ENCODE peak calls at places on chromosomes 1 and 21, in six cellular contexts. One of them, this sample, is unnamed.
A peak's percentile ranks its signal among the peaks of the same experiment; 100 is the strongest.

GRCh38 chr1:4701276-4701675 is 46.9 kb downstream of the AJAP1 start:
- DNase-seq in choroid plexus epithelial cell: no peak
- DNase-seq in CD4-positive, alpha-beta memory T cell: no peak
- DNase-seq in heart left ventricle: no peak
- DNase-seq in RWPE2: no peak
- DNase-seq in aorta: no peak
- DNase-seq in this sample: no peak

GRCh38 chr1:225454067-225454618 is 26.3 kb upstream of the LBR start:
- DNase-seq in choroid plexus epithelial cell: peak; percentile 62
- DNase-seq in CD4-positive, alpha-beta memory T cell: no peak
- DNase-seq in heart left ventricle: no peak
- DNase-seq in RWPE2: no peak
- DNase-seq in aorta: no peak
- DNase-seq in this sample: no peak

GRCh38 chr1:113219377-113219776 is 146.4 kb downstream of the LRIG2 start:
- DNase-seq in choroid plexus epithelial cell: no peak
- DNase-seq in CD4-positive, alpha-beta memory T cell: no peak
- DNase-seq in heart left ventricle: no peak
- DNase-seq in RWPE2: no peak
- DNase-seq in aorta: no peak
- DNase-seq in this sample: no peak

GRCh38 chr1:23627065-23627464 is 64.5 kb upstream of the RPL11 start:
- DNase-seq in choroid plexus epithelial cell: no peak
- DNase-seq in CD4-positive, alpha-beta memory T cell: peak; percentile 54
- DNase-seq in heart left ventricle: no peak
- DNase-seq in RWPE2: no peak
- DNase-seq in aorta: no peak
- DNase-seq in this sample: peak; percentile 40

GRCh38 chr1:1400576-1401456 is 1.7 kb upstream of the CCNL2 start:
- DNase-seq in choroid plexus epithelial cell: peak; percentile 14
- DNase-seq in CD4-positive, alpha-beta memory T cell: no peak
- DNase-seq in heart left ventricle: no peak
- DNase-seq in RWPE2: no peak
- DNase-seq in aorta: no peak
- DNase-seq in this sample: no peak

GRCh38 chr1:65001238-65001792 is 35.0 kb upstream of the JAK1 start:
- DNase-seq in choroid plexus epithelial cell: peak; percentile 69
- DNase-seq in CD4-positive, alpha-beta memory T cell: peak; percentile 65
- DNase-seq in heart left ventricle: peak; percentile 87
- DNase-seq in RWPE2: no peak
- DNase-seq in aorta: peak; percentile 91
- DNase-seq in this sample: peak; percentile 56

GRCh38 chr1:93579891-93580290 is 101.7 kb downstream of the BCAR3 start:
- DNase-seq in choroid plexus epithelial cell: peak; percentile 93
- DNase-seq in CD4-positive, alpha-beta memory T cell: no peak
- DNase-seq in heart left ventricle: peak; percentile 64
- DNase-seq in RWPE2: no peak
- DNase-seq in aorta: peak; percentile 71
- DNase-seq in this sample: no peak

GRCh38 chr1:208201241-208201640 is 42.9 kb downstream of the PLXNA2 start:
- DNase-seq in choroid plexus epithelial cell: peak; percentile 89
- DNase-seq in CD4-positive, alpha-beta memory T cell: no peak
- DNase-seq in heart left ventricle: peak; percentile 54
- DNase-seq in RWPE2: no peak
- DNase-seq in aorta: no peak
- DNase-seq in this sample: no peak

GRCh38 chr1:65527211-65527610 is 106.7 kb downstream of the LEPR start:
- DNase-seq in choroid plexus epithelial cell: peak; percentile 40
- DNase-seq in CD4-positive, alpha-beta memory T cell: no peak
- DNase-seq in heart left ventricle: no peak
- DNase-seq in RWPE2: no peak
- DNase-seq in aorta: no peak
- DNase-seq in this sample: no peak

GRCh38 chr1:2556277-2557145 is at the start of gene TNFRSF14:
- DNase-seq in choroid plexus epithelial cell: peak; percentile 74
- DNase-seq in CD4-positive, alpha-beta memory T cell: peak; percentile 77
- DNase-seq in heart left ventricle: peak; percentile 62
- DNase-seq in RWPE2: no peak
- DNase-seq in aorta: peak; percentile 75
- DNase-seq in this sample: peak; percentile 84

GRCh38 chr1:43067856-43068751 is 104.0 kb downstream of the EBNA1BP2 start:
- DNase-seq in choroid plexus epithelial cell: no peak
- DNase-seq in CD4-positive, alpha-beta memory T cell: peak; percentile 19
- DNase-seq in heart left ventricle: no peak
- DNase-seq in RWPE2: no peak
- DNase-seq in aorta: no peak
- DNase-seq in this sample: peak; percentile 27

GRCh38 chr1:67058242-67058641 is 4.3 kb upstream of the SLC35D1 start:
- DNase-seq in choroid plexus epithelial cell: peak; percentile 15
- DNase-seq in CD4-positive, alpha-beta memory T cell: no peak
- DNase-seq in heart left ventricle: no peak
- DNase-seq in RWPE2: no peak
- DNase-seq in aorta: no peak
- DNase-seq in this sample: no peak

GRCh38 chr1:34876406-34876805 is 16.9 kb upstream of the SMIM12 start:
- DNase-seq in choroid plexus epithelial cell: no peak
- DNase-seq in CD4-positive, alpha-beta memory T cell: no peak
- DNase-seq in heart left ventricle: no peak
- DNase-seq in RWPE2: no peak
- DNase-seq in aorta: no peak
- DNase-seq in this sample: no peak

GRCh38 chr1:195105773-195106172 is 1502.5 kb downstream of the KCNT2 start:
- DNase-seq in choroid plexus epithelial cell: no peak
- DNase-seq in CD4-positive, alpha-beta memory T cell: no peak
- DNase-seq in heart left ventricle: no peak
- DNase-seq in RWPE2: no peak
- DNase-seq in aorta: no peak
- DNase-seq in this sample: no peak

GRCh38 chr1:246165826-246166709 is 341.0 kb downstream of the SMYD3 start:
- DNase-seq in choroid plexus epithelial cell: no peak
- DNase-seq in CD4-positive, alpha-beta memory T cell: no peak
- DNase-seq in heart left ventricle: no peak
- DNase-seq in RWPE2: no peak
- DNase-seq in aorta: no peak
- DNase-seq in this sample: no peak

GRCh38 chr1:204714861-204715511 is 29.4 kb upstream of the LRRN2 start:
- DNase-seq in choroid plexus epithelial cell: peak; percentile 3
- DNase-seq in CD4-positive, alpha-beta memory T cell: no peak
- DNase-seq in heart left ventricle: no peak
- DNase-seq in RWPE2: no peak
- DNase-seq in aorta: no peak
- DNase-seq in this sample: no peak

GRCh38 chr1:223748773-223749733 is 36.7 kb downstream of the CAPN2 start:
- DNase-seq in choroid plexus epithelial cell: peak; percentile 68
- DNase-seq in CD4-positive, alpha-beta memory T cell: peak; percentile 77
- DNase-seq in heart left ventricle: peak; percentile 77
- DNase-seq in RWPE2: no peak
- DNase-seq in aorta: peak; percentile 79
- DNase-seq in this sample: peak; percentile 83

GRCh38 chr1:150557065-150557600 is 7.9 kb downstream of the ADAMTSL4 start:
- DNase-seq in choroid plexus epithelial cell: no peak
- DNase-seq in CD4-positive, alpha-beta memory T cell: no peak
- DNase-seq in heart left ventricle: no peak
- DNase-seq in RWPE2: no peak
- DNase-seq in aorta: peak; percentile 44
- DNase-seq in this sample: no peak

GRCh38 chr1:168199056-168199455 is 20.3 kb downstream of the TIPRL start:
- DNase-seq in choroid plexus epithelial cell: no peak
- DNase-seq in CD4-positive, alpha-beta memory T cell: no peak
- DNase-seq in heart left ventricle: no peak
- DNase-seq in RWPE2: no peak
- DNase-seq in aorta: no peak
- DNase-seq in this sample: no peak

GRCh38 chr21:42619841-42620240 is 33.6 kb upstream of the PDE9A start:
- DNase-seq in choroid plexus epithelial cell: no peak
- DNase-seq in CD4-positive, alpha-beta memory T cell: no peak
- DNase-seq in heart left ventricle: no peak
- DNase-seq in RWPE2: peak; percentile 23
- DNase-seq in aorta: no peak
- DNase-seq in this sample: no peak

GRCh38 chr21:42622284-42622683 is 31.1 kb upstream of the PDE9A start:
- DNase-seq in choroid plexus epithelial cell: no peak
- DNase-seq in CD4-positive, alpha-beta memory T cell: no peak
- DNase-seq in heart left ventricle: no peak
- DNase-seq in RWPE2: no peak
- DNase-seq in aorta: no peak
- DNase-seq in this sample: no peak

GRCh38 chr21:42621828-42622199 is 31.6 kb upstream of the PDE9A start:
- DNase-seq in choroid plexus epithelial cell: no peak
- DNase-seq in CD4-positive, alpha-beta memory T cell: no peak
- DNase-seq in heart left ventricle: no peak
- DNase-seq in RWPE2: no peak
- DNase-seq in aorta: no peak
- DNase-seq in this sample: no peak

GRCh38 chr21:42623684-42624083 is 29.7 kb upstream of the PDE9A start:
- DNase-seq in choroid plexus epithelial cell: no peak
- DNase-seq in CD4-positive, alpha-beta memory T cell: no peak
- DNase-seq in heart left ventricle: no peak
- DNase-seq in RWPE2: peak; percentile 19
- DNase-seq in aorta: no peak
- DNase-seq in this sample: no peak

DNA sequence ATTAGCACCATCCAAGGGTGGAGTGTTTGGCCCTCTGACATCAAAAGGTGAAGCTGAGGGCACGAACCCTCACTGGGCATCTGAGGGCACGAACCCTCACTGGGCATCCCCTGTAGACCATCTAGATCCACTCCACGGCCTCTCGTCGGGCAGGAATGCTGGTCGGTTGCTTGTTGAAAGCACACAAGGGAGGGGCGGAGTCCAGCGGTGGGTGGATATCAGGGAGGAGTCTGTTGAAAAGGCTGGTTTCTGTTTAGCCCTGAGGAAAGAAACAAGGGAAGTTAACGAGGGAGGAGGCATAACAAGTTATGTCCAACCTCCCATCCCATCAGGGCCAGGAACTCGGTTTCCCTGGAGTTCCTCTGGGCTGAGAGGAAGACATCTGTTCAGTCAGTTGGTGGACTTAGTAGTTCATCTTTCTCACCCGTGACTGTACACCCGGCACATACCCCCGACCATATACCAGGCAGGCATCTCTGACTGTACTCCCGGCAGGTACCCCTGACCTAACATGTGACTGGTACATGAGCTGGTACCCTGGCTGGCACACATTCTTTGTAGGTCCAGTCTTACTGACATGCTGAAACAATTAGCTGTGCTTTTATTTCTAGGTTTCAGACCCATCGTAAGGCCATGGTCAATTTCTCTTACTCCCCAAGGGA is 32.1 kb upstream of the PDE9A start:
- DNase-seq in choroid plexus epithelial cell: no peak
- DNase-seq in CD4-positive, alpha-beta memory T cell: no peak
- DNase-seq in heart left ventricle: no peak
- DNase-seq in RWPE2: peak; percentile 33
- DNase-seq in aorta: no peak
- DNase-seq in this sample: no peak
- H3K4me3 ChIP-seq in choroid plexus epithelial cell: no peak overlapping the region
- H3K4me3 ChIP-seq in CD4-positive, alpha-beta memory T cell: no peak overlapping the region
- H3K4me3 ChIP-seq in heart left ventricle: no peak overlapping the region
- H3K4me3 ChIP-seq in RWPE2: no peak overlapping the region
- H3K4me3 ChIP-seq in aorta: no peak overlapping the region
- H3K4me3 ChIP-seq in this sample: no peak overlapping the region

GRCh38 chr1:3597599-3597964 is 13.7 kb downstream of the MEGF6 start:
- DNase-seq in choroid plexus epithelial cell: no peak
- DNase-seq in CD4-positive, alpha-beta memory T cell: peak; percentile 18
- DNase-seq in heart left ventricle: no peak
- DNase-seq in RWPE2: no peak
- DNase-seq in aorta: no peak
- DNase-seq in this sample: no peak
- H3K4me3 ChIP-seq in choroid plexus epithelial cell: no peak overlapping the region
- H3K4me3 ChIP-seq in CD4-positive, alpha-beta memory T cell: no peak overlapping the region
- H3K4me3 ChIP-seq in heart left ventricle: peak overlapping the region; percentile 32
- H3K4me3 ChIP-seq in RWPE2: no peak overlapping the region
- H3K4me3 ChIP-seq in aorta: no peak overlapping the region
- H3K4me3 ChIP-seq in this sample: peak overlapping the region; percentile 48

GRCh38 chr1:24966121-24966723 is 36.1 kb upstream of the RUNX3 start:
- DNase-seq in choroid plexus epithelial cell: no peak
- DNase-seq in CD4-positive, alpha-beta memory T cell: no peak
- DNase-seq in heart left ventricle: no peak
- DNase-seq in RWPE2: peak; percentile 20
- DNase-seq in aorta: no peak
- DNase-seq in this sample: no peak

GRCh38 chr1:24963099-24963872 is 33.2 kb upstream of the RUNX3 start:
- DNase-seq in choroid plexus epithelial cell: no peak
- DNase-seq in CD4-positive, alpha-beta memory T cell: peak; percentile 31
- DNase-seq in heart left ventricle: peak; percentile 8
- DNase-seq in RWPE2: peak; percentile 29
- DNase-seq in aorta: no peak
- DNase-seq in this sample: peak; percentile 74

GRCh38 chr1:24965571-24965930 is 35.5 kb upstream of the RUNX3 start:
- DNase-seq in choroid plexus epithelial cell: no peak
- DNase-seq in CD4-positive, alpha-beta memory T cell: no peak
- DNase-seq in heart left ventricle: no peak
- DNase-seq in RWPE2: no peak
- DNase-seq in aorta: no peak
- DNase-seq in this sample: no peak

GRCh38 chr1:24963943-24964677 is 34.0 kb upstream of the RUNX3 start:
- DNase-seq in choroid plexus epithelial cell: no peak
- DNase-seq in CD4-positive, alpha-beta memory T cell: no peak
- DNase-seq in heart left ventricle: peak; percentile 10
- DNase-seq in RWPE2: peak; percentile 46
- DNase-seq in aorta: no peak
- DNase-seq in this sample: no peak

DNA sequence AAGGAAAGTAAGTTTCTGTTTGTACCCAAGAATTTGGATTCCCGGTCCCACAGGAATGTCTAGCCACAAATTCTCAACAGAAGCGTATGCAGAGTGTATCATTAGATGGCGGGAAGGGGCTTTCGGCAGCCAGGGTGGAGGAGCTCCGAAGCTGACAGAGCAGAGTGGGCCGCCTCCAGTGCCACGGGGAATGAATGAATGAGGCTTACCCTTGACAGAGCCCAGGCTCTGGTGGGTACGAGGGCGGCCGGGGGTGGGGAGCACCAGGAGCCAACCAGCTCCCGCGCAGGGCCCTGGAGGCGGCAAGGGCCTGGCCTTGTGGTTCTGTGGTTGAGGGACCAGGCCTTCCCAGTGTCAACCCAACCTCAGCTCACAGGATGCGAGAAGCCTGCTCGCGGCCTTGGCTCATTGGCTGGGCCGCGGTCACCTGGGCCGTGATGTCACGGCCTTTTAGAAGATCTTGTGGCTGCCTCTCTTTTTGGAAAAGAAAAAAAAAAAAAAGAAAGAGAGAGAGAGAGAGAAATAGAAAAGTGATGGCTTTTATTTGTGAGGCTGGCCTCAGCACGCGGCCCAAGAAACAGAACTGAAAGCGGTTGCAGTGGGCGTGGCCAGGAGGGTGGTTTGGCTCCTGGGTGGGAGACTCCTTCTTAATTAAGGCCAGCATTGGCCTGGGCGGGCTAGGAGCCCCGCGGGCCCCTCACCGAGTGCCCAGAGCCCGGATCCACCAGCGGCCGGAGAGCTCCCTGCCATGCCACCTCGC is 34.9 kb upstream of the RUNX3 start:
- DNase-seq in choroid plexus epithelial cell: peak; percentile 51
- DNase-seq in CD4-positive, alpha-beta memory T cell: peak; percentile 90
- DNase-seq in heart left ventricle: no peak
- DNase-seq in RWPE2: peak; percentile 49
- DNase-seq in aorta: peak; percentile 76
- DNase-seq in this sample: peak; percentile 87
- H3K4me3 ChIP-seq in choroid plexus epithelial cell: no peak overlapping the region
- H3K4me3 ChIP-seq in CD4-positive, alpha-beta memory T cell: peak overlapping the region; percentile 46
- H3K4me3 ChIP-seq in heart left ventricle: peak overlapping the region; percentile 38
- H3K4me3 ChIP-seq in RWPE2: no peak overlapping the region
- H3K4me3 ChIP-seq in aorta: no peak overlapping the region
- H3K4me3 ChIP-seq in this sample: peak overlapping the region; percentile 64

GRCh38 chr1:37570528-37571334 is 14.0 kb downstream of the DNALI1 start:
- DNase-seq in choroid plexus epithelial cell: no peak
- DNase-seq in CD4-positive, alpha-beta memory T cell: no peak
- DNase-seq in heart left ventricle: no peak
- DNase-seq in RWPE2: no peak
- DNase-seq in aorta: no peak
- DNase-seq in this sample: no peak
- H3K4me3 ChIP-seq in choroid plexus epithelial cell: no peak overlapping the region
- H3K4me3 ChIP-seq in CD4-positive, alpha-beta memory T cell: no peak overlapping the region
- H3K4me3 ChIP-seq in heart left ventricle: no peak overlapping the region
- H3K4me3 ChIP-seq in RWPE2: no peak overlapping the region
- H3K4me3 ChIP-seq in aorta: no peak overlapping the region
- H3K4me3 ChIP-seq in this sample: no peak overlapping the region

This sample was measured in CD8-positive, alpha-beta T cell.